ENCODE peak calls at places on chromosomes 4 and X, in eight cellular contexts. X is testis, B is BE2C, Z is Peyer's patch, W is pancreas, L is body of pancreas, G is keratinocyte, V is RWPE2. C is an unnamed sample.

GRCh38 chr4:105624530-105624929 is 72.1 kb downstream of the ARHGEF38 start:
- DNase-seq in X (no peak), B (no peak), Z (peak; percentile 89), W (peak; percentile 19), L (peak; percentile 61), G (no peak), V (no peak), C (peak; percentile 16)

GRCh38 chr4:128225148-128225547 is 62.5 kb downstream of the PGRMC2 start:
- DNase-seq in X (no peak), B (peak; percentile 38), Z (no peak), W (no peak), L (no peak), G (no peak), V (no peak), C (no peak)

GRCh38 chr4:116358633-116359222 is 726.6 kb downstream of the TRAM1L1 start:
- DNase-seq in X (peak; percentile 83), B (peak; percentile 85), Z (peak; percentile 61), W (peak; percentile 81), L (peak; percentile 81), G (peak; percentile 78), V (no peak), C (no peak)

GRCh38 chr4:536351-536972 is 37.5 kb downstream of the PIGG start:
- DNase-seq in X (no peak), B (no peak), Z (peak; percentile 39), W (no peak), L (no peak), G (no peak), V (no peak), C (no peak)

GRCh38 chr4:3221996-3222395 is 27.0 kb upstream of the MSANTD1 start:
- DNase-seq in X (no peak), B (no peak), Z (no peak), W (no peak), L (peak; percentile 17), G (no peak), V (peak; percentile 37), C (no peak)

GRCh38 chrX:136162827-136163427 is 15.6 kb downstream of the FHL1 start:
- DNase-seq in X (peak; percentile 36), B (peak; percentile 52), Z (peak; percentile 72), W (no peak), L (peak; percentile 50), G (peak; percentile 11), V (no peak), C (peak; percentile 55)

GRCh38 chr4:7347981-7348380 is 86.7 kb downstream of the PSAPL1 start:
- DNase-seq in X (no peak), B (no peak), Z (no peak), W (no peak), L (no peak), G (no peak), V (no peak), C (no peak)

GRCh38 chrX:115912372-115912897 is 258.1 kb upstream of the AGTR2 start:
- DNase-seq in X (no peak), B (no peak), Z (no peak), W (no peak), L (peak; percentile 47), G (no peak), V (no peak), C (no peak)

GRCh38 chrX:108516184-108516583 is 76.5 kb downstream of the COL4A5 start:
- DNase-seq in X (no peak), B (no peak), Z (no peak), W (no peak), L (no peak), G (no peak), V (no peak), C (no peak)

GRCh38 chr4:7539659-7540058 is 104.9 kb upstream of the PSAPL1 start:
- DNase-seq in X (peak; percentile 87), B (peak; percentile 100), Z (no peak), W (no peak), L (no peak), G (peak; percentile 28), V (peak; percentile 96), C (no peak)

GRCh38 chr4:7831330-7831729 is 108.3 kb downstream of the AFAP1 start:
- DNase-seq in X (no peak), B (no peak), Z (no peak), W (no peak), L (no peak), G (no peak), V (no peak), C (no peak)

GRCh38 chrX:79266702-79267101 is 100.4 kb downstream of the ITM2A start:
- DNase-seq in X (no peak), B (no peak), Z (no peak), W (no peak), L (no peak), G (no peak), V (no peak), C (no peak)
- H3K4me1 ChIP-seq in X (no peaks in the 10 kb centered on the region), B (no peaks in the 10 kb centered on the region), Z (no peaks in the 10 kb centered on the region), W (no peaks in the 10 kb centered on the region), L (no peaks in the 10 kb centered on the region), G (no peaks in the 10 kb centered on the region), V (no peaks in the 10 kb centered on the region), C (peaks cover 12% of the 10 kb centered on the region)

DNA sequence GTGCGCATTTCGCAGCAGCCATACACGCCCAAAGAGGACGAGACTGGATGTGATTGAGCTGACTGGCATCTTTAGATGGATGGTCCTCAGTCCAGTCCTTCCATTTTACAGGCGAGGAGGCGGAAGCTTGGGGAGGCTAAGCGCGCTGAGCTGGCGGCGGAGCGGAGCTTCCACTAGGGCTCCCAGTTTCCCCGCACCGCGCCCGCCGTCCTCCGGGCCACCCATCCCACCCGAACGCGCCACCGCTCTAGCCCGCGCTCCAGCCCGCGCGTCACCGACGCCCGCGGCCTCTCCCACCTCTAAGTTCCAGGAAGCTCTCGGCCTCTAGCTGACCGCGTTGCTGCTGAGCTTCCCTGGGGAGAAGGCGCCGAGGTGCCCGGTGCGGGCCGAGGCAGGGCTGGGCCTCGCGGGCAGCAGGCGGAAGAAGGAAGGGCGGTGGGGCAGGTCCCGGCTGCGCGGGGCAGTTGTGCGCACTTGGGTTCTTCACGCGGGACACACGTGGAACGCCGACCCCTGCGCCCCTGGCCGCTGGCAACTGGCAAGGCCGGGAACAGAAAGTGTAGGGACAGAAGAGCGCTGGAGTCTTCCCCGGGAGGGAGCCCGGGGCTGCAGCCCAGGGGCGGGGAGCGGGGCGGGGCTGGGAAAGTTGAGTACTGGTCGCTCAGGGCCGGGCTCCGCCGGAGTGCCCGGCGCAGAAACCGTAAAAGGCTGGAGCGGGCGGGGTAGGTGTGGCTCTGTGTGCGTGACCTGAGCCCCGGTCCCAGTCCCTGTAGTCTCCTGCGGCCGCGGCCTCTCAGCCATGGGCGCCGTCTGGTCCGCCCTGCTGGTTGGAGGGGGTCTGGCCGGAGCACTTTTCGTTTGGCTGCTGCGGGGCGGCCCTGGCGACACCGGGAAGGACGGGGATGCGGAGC is at the start of gene STBD1:
- DNase-seq in X (peak; percentile 73), B (peak; percentile 72), Z (peak; percentile 85), W (peak; percentile 81), L (peak; percentile 88), G (no peak), V (peak; percentile 67), C (peak; percentile 80)
- TF ChIP-seq CTCF in X (no peak), B (no peak), Z (no peak), W (no peak), L (peak; percentile 7), G (no peak), V (no peak), C (no peak)

GRCh38 chr4:118985170-118986000 is 96.7 kb downstream of the SYNPO2 start:
- DNase-seq in X (no peak), B (no peak), Z (no peak), W (no peak), L (no peak), G (no peak), V (no peak), C (no peak)

GRCh38 chr4:118981171-118981838 is 92.7 kb downstream of the SYNPO2 start:
- DNase-seq in X (no peak), B (no peak), Z (no peak), W (no peak), L (no peak), G (no peak), V (no peak), C (no peak)

GRCh38 chr4:118979712-118980111 is 91.1 kb downstream of the SYNPO2 start:
- DNase-seq in X (no peak), B (no peak), Z (no peak), W (no peak), L (no peak), G (no peak), V (no peak), C (no peak)

GRCh38 chr4:118983293-118983692 is 94.6 kb downstream of the SYNPO2 start:
- DNase-seq in X (no peak), B (no peak), Z (no peak), W (no peak), L (no peak), G (no peak), V (no peak), C (no peak)

GRCh38 chr4:118981839-118982381 is 93.3 kb downstream of the SYNPO2 start:
- DNase-seq in X (peak; percentile 77), B (peak; percentile 72), Z (peak; percentile 80), W (peak; percentile 42), L (peak; percentile 63), G (peak; percentile 38), V (no peak), C (peak; percentile 71)
- H3K4me1 ChIP-seq in X (peaks cover 18% of the 10 kb centered on the region), B (peaks cover 52% of the 10 kb centered on the region), Z (peaks cover 5% of the 10 kb centered on the region), W (no peaks in the 10 kb centered on the region), L (no peaks in the 10 kb centered on the region), G (no peaks in the 10 kb centered on the region), V (no peaks in the 10 kb centered on the region), C (peaks cover 66% of the 10 kb centered on the region)

GRCh38 chr4:188660796-188661195 is 521.6 kb downstream of the TRIML1 start:
- DNase-seq in X (no peak), B (no peak), Z (no peak), W (no peak), L (no peak), G (no peak), V (no peak), C (no peak)

GRCh38 chr4:188657365-188657764 is 518.1 kb downstream of the TRIML1 start:
- DNase-seq in X (no peak), B (no peak), Z (no peak), W (no peak), L (no peak), G (no peak), V (no peak), C (no peak)

GRCh38 chr4:188663369-188663768 is 524.1 kb downstream of the TRIML1 start:
- DNase-seq in X (no peak), B (no peak), Z (no peak), W (no peak), L (no peak), G (no peak), V (no peak), C (no peak)

GRCh38 chr4:188661502-188661901 is 522.3 kb downstream of the TRIML1 start:
- DNase-seq in X (no peak), B (no peak), Z (no peak), W (no peak), L (no peak), G (no peak), V (no peak), C (no peak)

GRCh38 chr4:188658958-188659522 is 519.8 kb downstream of the TRIML1 start:
- DNase-seq in X (peak; percentile 76), B (no peak), Z (no peak), W (no peak), L (no peak), G (no peak), V (no peak), C (no peak)
- TF ChIP-seq CTCF in X (no peak), B (no peak), Z (no peak), W (no peak), L (no peak), G (no peak), V (no peak), C (no peak)

GRCh38 chr4:108169639-108170038 is 907 bp upstream of the LEF1 start:
- DNase-seq in X (no peak), B (no peak), Z (no peak), W (no peak), L (no peak), G (no peak), V (no peak), C (no peak)
- H3K4me1 ChIP-seq in X (peaks cover 8% of the 10 kb centered on the region), B (no peaks in the 10 kb centered on the region), Z (peaks cover 60% of the 10 kb centered on the region), W (no peaks in the 10 kb centered on the region), L (peaks cover 47% of the 10 kb centered on the region), G (peaks cover 3% of the 10 kb centered on the region), V (no peaks in the 10 kb centered on the region), C (peaks cover 15% of the 10 kb centered on the region)